ENCODE peak calls at places on chromosomes 1 and 21, in nine cellular contexts. Y is heart left ventricle, G is HCT116, Q is ovary, I is prostate gland, N is IMR-90, S is thyroid gland, O is tibial nerve, J is esophagus squamous epithelium. W is an unnamed sample.

GRCh38 chr1:116254776-116255175 is 118.3 kb upstream of the ATP1A1 start:
- DNase-seq in Y (no peak), G (no peak), Q (no peak), I (no peak), N (no peak), S (no peak), O (no peak), J (no peak), W (no peak)

GRCh38 chr1:31575373-31576140 is 758 bp upstream of the TINAGL1 start:
- DNase-seq in Y (no peak), G (peak), Q (no peak), I (peak), N (no peak), S (peak), O (no peak), J (no peak), W (no peak)

GRCh38 chr1:65254320-65255087 is 54.8 kb upstream of the DNAJC6 start:
- DNase-seq in Y (peak), G (peak), Q (peak), I (peak), N (peak), S (peak), O (peak), J (no peak), W (peak)

GRCh38 chr1:177948336-177948972 is 21.4 kb downstream of the SEC16B start:
- DNase-seq in Y (no peak), G (peak), Q (peak), I (peak), N (peak), S (peak), O (peak), J (no peak), W (peak)

GRCh38 chr1:9835758-9836631 is 12.2 kb upstream of the CLSTN1 start:
- DNase-seq in Y (no peak), G (no peak), Q (peak), I (peak), N (peak), S (no peak), O (no peak), J (no peak), W (peak)

GRCh38 chr1:205492774-205493173 is 11.7 kb upstream of the CDK18 start:
- DNase-seq in Y (no peak), G (no peak), Q (no peak), I (no peak), N (no peak), S (no peak), O (no peak), J (no peak), W (no peak)

GRCh38 chr1:94623560-94624148 is 82.1 kb upstream of the F3 start:
- DNase-seq in Y (no peak), G (no peak), Q (peak), I (no peak), N (no peak), S (no peak), O (no peak), J (no peak), W (no peak)

GRCh38 chr1:179867493-179868330 is 9.9 kb downstream of the TOR1AIP2 start:
- DNase-seq in Y (no peak), G (no peak), Q (peak), I (peak), N (peak), S (peak), O (peak), J (no peak), W (no peak)

GRCh38 chr1:220803401-220804201 is 16.9 kb downstream of the MTARC1 start:
- DNase-seq in Y (no peak), G (no peak), Q (no peak), I (no peak), N (peak), S (peak), O (peak), J (no peak), W (no peak)

GRCh38 chr1:70994753-70995152 is 52.9 kb downstream of the PTGER3 start:
- DNase-seq in Y (no peak), G (no peak), Q (no peak), I (no peak), N (no peak), S (no peak), O (no peak), J (no peak), W (no peak)

GRCh38 chr1:235253219-235253640 is 74.7 kb downstream of the ARID4B start:
- DNase-seq in Y (no peak), G (peak), Q (no peak), I (peak), N (peak), S (peak), O (peak), J (no peak), W (peak)

GRCh38 chr1:53326598-53327182 is 1.2 kb downstream of the LRP8 start:
- DNase-seq in Y (no peak), G (no peak), Q (peak), I (no peak), N (no peak), S (no peak), O (no peak), J (no peak), W (no peak)

GRCh38 chr1:27671964-27672749 is at the start of gene IFI6:
- DNase-seq in Y (peak), G (peak), Q (peak), I (peak), N (peak), S (peak), O (peak), J (no peak), W (peak)
- TF ChIP-seq POLR2A in Y (peak), G (peak), Q (no peak), I (peak), N (peak), S (peak), O (peak), J (no peak), W (peak)

DNA sequence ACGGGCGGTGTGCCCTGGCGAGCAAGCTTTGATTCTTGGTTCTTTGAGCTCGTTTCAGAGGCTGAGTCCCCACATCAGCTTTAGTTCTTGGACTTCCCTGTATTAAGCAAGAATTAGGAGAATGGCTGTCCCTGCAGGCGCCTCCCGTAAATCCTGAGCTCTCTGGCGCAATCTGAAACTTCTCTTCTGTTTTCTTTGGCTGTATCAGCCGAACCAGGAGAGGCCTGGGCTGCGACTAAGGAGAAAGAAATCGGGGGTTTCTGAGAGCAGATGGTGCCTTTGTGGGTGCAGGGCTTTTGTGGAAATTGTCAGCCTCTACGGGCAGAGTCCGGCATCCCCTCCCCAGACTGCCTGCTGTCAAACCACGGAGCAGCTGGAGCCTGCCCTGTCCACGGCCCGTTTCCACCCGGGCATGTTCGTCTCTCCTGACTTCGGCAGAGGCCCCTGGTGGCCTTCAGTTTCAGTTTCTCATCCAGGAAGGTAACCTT is 17.9 kb downstream of the CSTB start:
- DNase-seq in Y (no peak), G (no peak), Q (no peak), I (peak), N (peak), S (no peak), O (peak), J (no peak), W (no peak)
- H3K27ac ChIP-seq in Y (no peak), G (no peak), Q (peak), I (peak), N (peak), S (no peak), O (peak), J (peak), W (no peak)

DNA sequence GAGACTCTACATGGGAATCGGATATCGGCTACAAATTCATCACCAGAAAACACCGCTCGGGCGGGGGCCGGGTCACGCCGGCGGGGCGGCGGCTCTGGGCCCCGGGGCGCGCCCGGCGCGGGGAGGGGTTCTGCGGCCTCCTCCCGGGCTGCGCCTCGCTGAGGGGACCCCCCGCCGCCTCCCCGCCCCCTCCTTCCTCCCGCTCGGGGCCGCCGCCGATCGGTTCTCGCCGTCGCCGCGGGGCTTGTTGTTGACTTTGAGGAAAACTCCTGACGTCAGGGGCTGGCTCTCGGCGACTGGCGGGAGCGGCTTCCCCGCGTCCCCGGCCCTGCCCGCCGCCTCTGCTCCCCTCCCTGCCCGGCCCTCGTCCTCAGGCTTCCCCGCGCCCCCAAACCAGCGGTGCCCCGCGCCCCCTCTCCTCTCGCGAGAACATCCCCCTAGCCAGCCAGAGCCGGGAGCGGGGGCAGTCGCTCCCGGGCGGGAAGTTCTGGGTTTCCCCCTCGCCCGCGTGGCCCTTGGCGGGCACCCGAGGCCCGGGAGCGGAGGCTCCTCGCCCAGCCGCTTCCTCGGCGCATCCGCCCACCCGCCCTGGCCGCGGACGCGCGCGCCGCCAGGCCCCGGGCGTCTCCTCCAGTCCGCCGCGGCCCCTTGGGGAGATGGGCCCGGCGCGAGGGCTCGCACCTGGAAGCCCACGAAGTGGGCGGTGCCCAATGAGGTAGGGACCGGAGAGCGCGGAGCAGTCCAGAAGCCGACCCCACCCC is 505 bp upstream of the AKT3 start:
- DNase-seq in Y (peak), G (no peak), Q (peak), I (peak), N (peak), S (peak), O (peak), J (peak), W (peak)
- TF ChIP-seq POLR2A in Y (peak), G (no peak), Q (peak), I (peak), N (peak), S (peak), O (no peak), J (peak), W (peak)

DNA sequence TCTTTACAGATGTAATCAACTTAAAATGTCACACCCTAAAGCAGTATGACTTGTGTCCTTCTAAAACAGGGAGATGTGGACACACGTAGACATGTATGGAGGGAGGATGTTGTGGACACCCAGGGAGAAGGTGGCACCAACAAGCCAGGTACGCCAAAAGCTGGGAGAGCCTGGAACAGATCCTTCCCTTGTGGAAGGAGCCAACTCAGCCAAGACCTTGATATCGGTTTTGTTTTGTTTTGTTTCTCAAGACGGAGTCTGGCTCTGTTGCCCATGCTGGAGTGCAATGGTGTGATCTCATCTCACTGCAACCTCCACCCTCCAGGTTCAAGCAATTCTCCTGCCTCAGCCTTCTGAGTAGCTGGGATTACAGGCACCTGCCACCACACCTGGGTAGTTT is 45.6 kb downstream of the CHAF1B start:
- DNase-seq in Y (no peak), G (no peak), Q (no peak), I (no peak), N (no peak), S (no peak), O (no peak), J (no peak), W (no peak)
- H3K27ac ChIP-seq in Y (peak), G (peak), Q (peak), I (no peak), N (peak), S (no peak), O (peak), J (peak), W (peak)